ENCODE peak calls at places on chromosomes 5 and 9, in six cellular contexts. I is heart left ventricle, H is body of pancreas, P is HCT116, N is breast epithelium, Y is HepG2. U is an unnamed sample.

GRCh38 chr5:147509041-147509709 is 693 bp downstream of the DPYSL3 start:
- DNase-seq in Y (no peak), H (no peak), P (no peak), N (no peak), I (peak; percentile 32), U (peak; percentile 88)

GRCh38 chr5:1708592-1709141 is 91.0 kb downstream of the MRPL36 start:
- DNase-seq in P (no peak), I (no peak), H (no peak), Y (no peak), N (peak; percentile 11), U (peak; percentile 50)

GRCh38 chr5:103445426-103446035 is 117.1 kb downstream of the NUDT12 start:
- DNase-seq in Y (no peak), P (no peak), I (no peak), H (no peak), N (no peak), U (no peak)

GRCh38 chr9:101485873-101486692 is 47.6 kb upstream of the RNF20 start:
- DNase-seq in N (no peak), H (peak; percentile 44), I (peak; percentile 51), P (peak; percentile 44), Y (no peak), U (no peak)

GRCh38 chr9:4318741-4319140 is 18.9 kb upstream of the GLIS3 start:
- DNase-seq in H (no peak), Y (no peak), N (no peak), I (no peak), P (no peak), U (no peak)

GRCh38 chr5:68368686-68369359 is 153.3 kb downstream of the PIK3R1 start:
- DNase-seq in H (no peak), I (no peak), P (no peak), N (no peak), Y (no peak), U (no peak)

GRCh38 chr5:32531885-32532520 is 53.4 kb upstream of the SUB1 start:
- DNase-seq in N (no peak), P (no peak), Y (peak; percentile 82), I (no peak), H (no peak), U (peak; percentile 80)

GRCh38 chr9:21811914-21812313 is 9.5 kb downstream of the MTAP start:
- DNase-seq in H (no peak), Y (no peak), I (no peak), N (no peak), P (no peak), U (no peak)

GRCh38 chr9:113564804-113565237 is 101.3 kb downstream of the RGS3 start:
- DNase-seq in P (no peak), Y (no peak), I (peak; percentile 87), N (peak; percentile 70), H (peak; percentile 71), U (no peak)

GRCh38 chr9:21317956-21318923 is 13.1 kb upstream of the IFNA5 start:
- DNase-seq in Y (peak; percentile 24), H (peak; percentile 48), N (no peak), I (no peak), P (no peak), U (no peak)

GRCh38 chr5:55691265-55692105 is 20.6 kb downstream of the SLC38A9 start:
- DNase-seq in H (no peak), N (no peak), Y (peak; percentile 63), P (peak; percentile 33), I (no peak), U (no peak)

GRCh38 chr5:176748073-176748966 is 62.0 kb upstream of the UNC5A start:
- DNase-seq in N (no peak), H (no peak), I (no peak), Y (no peak), P (no peak), U (peak; percentile 59)

GRCh38 chr5:61332891-61333350 is 863 bp downstream of the ZSWIM6 start:
- DNase-seq in P (no peak), Y (no peak), N (no peak), I (peak; percentile 58), H (peak; percentile 74), U (peak; percentile 89)

GRCh38 chr9:121269030-121269887 is 1.3 kb downstream of the GSN start:
- DNase-seq in P (no peak), I (no peak), H (peak; percentile 37), Y (no peak), N (peak; percentile 63), U (peak; percentile 90)

GRCh38 chr9:7320139-7320538 is 479.4 kb downstream of the DMAC1 start:
- DNase-seq in I (no peak), Y (no peak), P (no peak), N (no peak), H (no peak), U (no peak)

GRCh38 chr5:167633931-167634341 is 657.5 kb upstream of the WWC1 start:
- DNase-seq in I (no peak), H (no peak), N (no peak), Y (no peak), P (no peak), U (no peak)

GRCh38 chr5:154884424-154884823 is 26.0 kb downstream of the CNOT8 start:
- DNase-seq in H (no peak), P (no peak), Y (no peak), I (no peak), N (no peak), U (no peak)

GRCh38 chr5:91305640-91306039 is 77.5 kb downstream of the ARRDC3 start:
- DNase-seq in I (no peak), N (no peak), Y (no peak), H (no peak), P (no peak), U (no peak)

GRCh38 chr9:18861599-18862546 is 171.1 kb downstream of the SAXO1 start:
- DNase-seq in P (no peak), I (peak; percentile 54), N (no peak), Y (no peak), H (peak; percentile 10), U (no peak)

GRCh38 chr5:80754900-80755299 is 100.1 kb upstream of the DHFR start:
- DNase-seq in N (no peak), Y (no peak), I (peak; percentile 26), P (no peak), H (peak; percentile 22), U (no peak)

GRCh38 chr9:97518909-97519307 is 17.4 kb downstream of the TMOD1 start:
- DNase-seq in P (no peak), N (no peak), H (peak; percentile 65), Y (no peak), I (no peak), U (no peak)

GRCh38 chr5:136629125-136629790 is 263.9 kb upstream of the TRPC7 start:
- DNase-seq in I (no peak), H (no peak), N (no peak), Y (no peak), P (no peak), U (no peak)

GRCh38 chr9:110047955-110048472 is 159.9 kb downstream of the C9orf152 start:
- DNase-seq in I (no peak), H (peak; percentile 6), P (no peak), N (no peak), Y (no peak), U (no peak)

GRCh38 chr9:133163559-133164208 is at the start of gene GBGT1:
- DNase-seq in H (peak; percentile 68), I (peak; percentile 87), P (no peak), Y (no peak), N (no peak), U (peak; percentile 95)

GRCh38 chr5:150532996-150533395 is 25.1 kb downstream of the NDST1 start:
- DNase-seq in N (no peak), H (no peak), P (no peak), Y (no peak), I (no peak), U (no peak)

GRCh38 chr5:151068571-151069197 is 12.2 kb downstream of the TNIP1 start:
- DNase-seq in Y (no peak), H (no peak), N (no peak), P (no peak), I (peak; percentile 42), U (no peak)

GRCh38 chr9:131043097-131043496 is 34.1 kb downstream of the LAMC3 start:
- DNase-seq in H (no peak), I (no peak), Y (no peak), N (no peak), P (no peak), U (no peak)
- TF ChIP-seq POLR2A in H (no peak), I (no peak), Y (no peak), N (no peak), P (no peak), U (no peak)

GRCh38 chr9:34501372-34501771 is 21.4 kb downstream of the ENHO start:
- DNase-seq in Y (no peak), I (no peak), H (no peak), N (no peak), P (no peak), U (no peak)

GRCh38 chr9:34500623-34501267 is 22.0 kb downstream of the ENHO start:
- DNase-seq in I (peak; percentile 45), H (peak; percentile 56), Y (peak; percentile 18), N (peak; percentile 23), P (peak; percentile 29), U (peak; percentile 50)

GRCh38 chr9:34502471-34503335 is 20.1 kb downstream of the ENHO start:
- DNase-seq in N (peak; percentile 42), P (no peak), I (no peak), H (peak; percentile 46), Y (peak; percentile 18), U (no peak)

GRCh38 chr9:34503406-34503805 is 19.4 kb downstream of the ENHO start:
- DNase-seq in Y (no peak), H (no peak), P (no peak), N (no peak), I (no peak), U (no peak)

GRCh38 chr9:34501889-34502425 is 20.8 kb downstream of the ENHO start:
- DNase-seq in N (peak; percentile 86), I (peak; percentile 61), P (no peak), Y (peak; percentile 83), H (peak; percentile 81), U (peak; percentile 50)
- H3K4me3 ChIP-seq in N (no peak overlapping the region), I (no peak overlapping the region), P (no peak overlapping the region), Y (no peak overlapping the region), H (no peak overlapping the region), U (no peak overlapping the region)

DNA sequence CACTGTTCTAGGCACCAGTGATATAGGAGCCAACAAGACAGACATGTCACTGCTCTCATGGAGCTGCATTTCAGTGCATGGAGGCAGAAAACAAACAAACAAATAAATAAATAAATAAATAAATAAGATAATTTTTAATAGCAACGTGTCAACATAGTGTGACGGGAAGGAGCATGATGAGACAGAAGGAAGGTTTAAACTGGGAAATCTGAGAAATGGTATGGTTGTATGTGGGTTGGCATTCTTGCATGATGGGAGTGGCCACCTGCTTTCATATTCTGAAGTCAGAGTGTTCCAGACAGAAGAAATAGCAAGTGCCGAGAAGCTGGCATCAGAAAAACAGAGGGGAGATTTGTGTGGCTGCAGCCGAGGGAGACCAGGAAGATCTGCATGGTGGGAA is at the start of gene PCA3:
- DNase-seq in Y (no peak), I (no peak), P (no peak), N (no peak), H (no peak), U (no peak)
- TF ChIP-seq POLR2A in Y (no peak), I (no peak), P (no peak), N (no peak), H (no peak), U (no peak)

DNA sequence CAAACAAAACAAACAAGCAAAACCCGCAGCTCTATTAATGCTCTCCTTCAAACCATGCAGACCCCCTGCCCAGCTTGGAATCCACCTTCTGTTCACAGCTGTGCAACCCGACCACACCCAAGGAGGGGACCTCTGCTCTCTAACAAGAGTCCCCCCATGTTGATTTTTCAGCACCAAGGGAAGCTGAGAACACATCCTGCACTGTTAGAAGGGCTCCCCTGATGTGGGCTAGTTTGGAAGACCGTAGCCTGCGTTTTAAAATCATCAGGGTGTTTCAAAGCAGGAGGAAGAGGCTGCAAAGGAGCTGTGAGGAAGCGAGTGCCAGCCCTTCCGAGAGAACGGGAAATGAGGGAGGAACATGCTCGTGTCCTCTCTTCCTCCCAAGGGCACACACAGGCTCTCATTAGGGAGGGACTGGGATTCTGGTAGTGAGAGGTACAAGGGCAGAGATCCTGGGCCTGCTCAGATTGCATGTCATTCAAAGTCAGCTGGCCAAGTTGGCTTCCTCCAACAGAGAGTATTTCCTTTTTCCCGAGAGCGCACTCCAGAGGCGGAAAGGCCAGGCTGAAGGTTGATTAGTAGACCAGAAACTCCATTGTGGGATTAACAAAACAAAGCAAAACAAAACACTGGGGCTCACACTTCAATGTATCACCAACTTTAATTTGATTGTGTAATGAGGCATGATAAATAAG is 185.9 kb downstream of the SEMA6A start:
- DNase-seq in Y (no peak), P (no peak), I (peak; percentile 51), H (no peak), N (no peak), U (no peak)
- H3K4me3 ChIP-seq in Y (no peak overlapping the region), P (no peak overlapping the region), I (no peak overlapping the region), H (no peak overlapping the region), N (no peak overlapping the region), U (no peak overlapping the region)

U was measured in lower leg skin.